ENCODE peak calls at places on chromosome 20, in nine cellular contexts. One of them, this sample, is unnamed.

GRCh38 chr20:24340933-24341332 is 128.5 kb upstream of the SYNDIG1 start:
- DNase-seq in heart left ventricle: no peak
- DNase-seq in AG04450: no peak
- DNase-seq in prostate gland: no peak
- DNase-seq in stomach: no peak
- DNase-seq in HCT116: no peak
- DNase-seq in DND-41: no peak
- DNase-seq in neural progenitor cell: no peak
- DNase-seq in heart right ventricle: no peak
- DNase-seq in this sample: no peak

GRCh38 chr20:47141941-47142781 is 214.3 kb downstream of the ZMYND8 start:
- DNase-seq in heart left ventricle: no peak
- DNase-seq in AG04450: no peak
- DNase-seq in prostate gland: no peak
- DNase-seq in stomach: no peak
- DNase-seq in HCT116: no peak
- DNase-seq in DND-41: no peak
- DNase-seq in neural progenitor cell: no peak
- DNase-seq in heart right ventricle: no peak
- DNase-seq in this sample: no peak

GRCh38 chr20:34524426-34524825 is 8.2 kb downstream of the DYNLRB1 start:
- DNase-seq in heart left ventricle: no peak
- DNase-seq in AG04450: no peak
- DNase-seq in prostate gland: no peak
- DNase-seq in stomach: no peak
- DNase-seq in HCT116: no peak
- DNase-seq in DND-41: no peak
- DNase-seq in neural progenitor cell: no peak
- DNase-seq in heart right ventricle: no peak
- DNase-seq in this sample: no peak

GRCh38 chr20:49545572-49545971 is 22.4 kb downstream of the PTGIS start:
- DNase-seq in heart left ventricle: no peak
- DNase-seq in AG04450: no peak
- DNase-seq in prostate gland: no peak
- DNase-seq in stomach: no peak
- DNase-seq in HCT116: no peak
- DNase-seq in DND-41: no peak
- DNase-seq in neural progenitor cell: no peak
- DNase-seq in heart right ventricle: no peak
- DNase-seq in this sample: no peak

GRCh38 chr20:63934271-63935068 is 21.7 kb downstream of the UCKL1 start:
- DNase-seq in heart left ventricle: peak
- DNase-seq in AG04450: no peak
- DNase-seq in prostate gland: no peak
- DNase-seq in stomach: no peak
- DNase-seq in HCT116: no peak
- DNase-seq in DND-41: no peak
- DNase-seq in neural progenitor cell: peak
- DNase-seq in heart right ventricle: no peak
- DNase-seq in this sample: no peak

GRCh38 chr20:20665933-20666332 is 46.5 kb downstream of the RALGAPA2 start:
- DNase-seq in heart left ventricle: no peak
- DNase-seq in AG04450: no peak
- DNase-seq in prostate gland: no peak
- DNase-seq in stomach: no peak
- DNase-seq in HCT116: no peak
- DNase-seq in DND-41: no peak
- DNase-seq in neural progenitor cell: no peak
- DNase-seq in heart right ventricle: no peak
- DNase-seq in this sample: no peak

GRCh38 chr20:63974402-63975200 is 4.8 kb downstream of the SAMD10 start:
- DNase-seq in heart left ventricle: peak
- DNase-seq in AG04450: no peak
- DNase-seq in prostate gland: peak
- DNase-seq in stomach: peak
- DNase-seq in HCT116: no peak
- DNase-seq in DND-41: no peak
- DNase-seq in neural progenitor cell: no peak
- DNase-seq in heart right ventricle: peak
- DNase-seq in this sample: no peak

GRCh38 chr20:5729348-5729747 is 20.9 kb upstream of the SHLD1 start:
- DNase-seq in heart left ventricle: no peak
- DNase-seq in AG04450: peak
- DNase-seq in prostate gland: no peak
- DNase-seq in stomach: no peak
- DNase-seq in HCT116: no peak
- DNase-seq in DND-41: no peak
- DNase-seq in neural progenitor cell: no peak
- DNase-seq in heart right ventricle: no peak
- DNase-seq in this sample: no peak

GRCh38 chr20:12269579-12269978 is 351.9 kb downstream of the BTBD3 start:
- DNase-seq in heart left ventricle: no peak
- DNase-seq in AG04450: no peak
- DNase-seq in prostate gland: no peak
- DNase-seq in stomach: no peak
- DNase-seq in HCT116: no peak
- DNase-seq in DND-41: no peak
- DNase-seq in neural progenitor cell: no peak
- DNase-seq in heart right ventricle: no peak
- DNase-seq in this sample: no peak

GRCh38 chr20:61998343-61999121 is 67.1 kb downstream of the TAF4 start:
- DNase-seq in heart left ventricle: no peak
- DNase-seq in AG04450: no peak
- DNase-seq in prostate gland: no peak
- DNase-seq in stomach: no peak
- DNase-seq in HCT116: no peak
- DNase-seq in DND-41: peak
- DNase-seq in neural progenitor cell: no peak
- DNase-seq in heart right ventricle: no peak
- DNase-seq in this sample: no peak

GRCh38 chr20:18645196-18645745 is 57.4 kb downstream of the DTD1 start:
- DNase-seq in heart left ventricle: no peak
- DNase-seq in AG04450: no peak
- DNase-seq in prostate gland: no peak
- DNase-seq in stomach: no peak
- DNase-seq in HCT116: no peak
- DNase-seq in DND-41: no peak
- DNase-seq in neural progenitor cell: no peak
- DNase-seq in heart right ventricle: no peak
- DNase-seq in this sample: no peak

GRCh38 chr20:61902213-61902869 is 163.3 kb downstream of the TAF4 start:
- DNase-seq in heart left ventricle: peak
- DNase-seq in AG04450: no peak
- DNase-seq in prostate gland: no peak
- DNase-seq in stomach: no peak
- DNase-seq in HCT116: no peak
- DNase-seq in DND-41: no peak
- DNase-seq in neural progenitor cell: no peak
- DNase-seq in heart right ventricle: peak
- DNase-seq in this sample: no peak

GRCh38 chr20:49697071-49697470 is 16.6 kb downstream of the B4GALT5 start:
- DNase-seq in heart left ventricle: no peak
- DNase-seq in AG04450: no peak
- DNase-seq in prostate gland: no peak
- DNase-seq in stomach: peak
- DNase-seq in HCT116: no peak
- DNase-seq in DND-41: no peak
- DNase-seq in neural progenitor cell: no peak
- DNase-seq in heart right ventricle: no peak
- DNase-seq in this sample: no peak

GRCh38 chr20:39111359-39112195 is 149.4 kb downstream of the DHX35 start:
- DNase-seq in heart left ventricle: no peak
- DNase-seq in AG04450: no peak
- DNase-seq in prostate gland: no peak
- DNase-seq in stomach: no peak
- DNase-seq in HCT116: no peak
- DNase-seq in DND-41: peak
- DNase-seq in neural progenitor cell: no peak
- DNase-seq in heart right ventricle: no peak
- DNase-seq in this sample: no peak

GRCh38 chr20:39108746-39109145 is 146.6 kb downstream of the DHX35 start:
- DNase-seq in heart left ventricle: no peak
- DNase-seq in AG04450: no peak
- DNase-seq in prostate gland: no peak
- DNase-seq in stomach: no peak
- DNase-seq in HCT116: no peak
- DNase-seq in DND-41: no peak
- DNase-seq in neural progenitor cell: no peak
- DNase-seq in heart right ventricle: no peak
- DNase-seq in this sample: no peak

GRCh38 chr20:39110819-39111136 is 148.6 kb downstream of the DHX35 start:
- DNase-seq in heart left ventricle: no peak
- DNase-seq in AG04450: no peak
- DNase-seq in prostate gland: no peak
- DNase-seq in stomach: no peak
- DNase-seq in HCT116: no peak
- DNase-seq in DND-41: no peak
- DNase-seq in neural progenitor cell: no peak
- DNase-seq in heart right ventricle: no peak
- DNase-seq in this sample: no peak

GRCh38 chr20:39109933-39110818 is 148.0 kb downstream of the DHX35 start:
- DNase-seq in heart left ventricle: no peak
- DNase-seq in AG04450: no peak
- DNase-seq in prostate gland: no peak
- DNase-seq in stomach: no peak
- DNase-seq in HCT116: no peak
- DNase-seq in DND-41: no peak
- DNase-seq in neural progenitor cell: peak
- DNase-seq in heart right ventricle: no peak
- DNase-seq in this sample: no peak

DNA sequence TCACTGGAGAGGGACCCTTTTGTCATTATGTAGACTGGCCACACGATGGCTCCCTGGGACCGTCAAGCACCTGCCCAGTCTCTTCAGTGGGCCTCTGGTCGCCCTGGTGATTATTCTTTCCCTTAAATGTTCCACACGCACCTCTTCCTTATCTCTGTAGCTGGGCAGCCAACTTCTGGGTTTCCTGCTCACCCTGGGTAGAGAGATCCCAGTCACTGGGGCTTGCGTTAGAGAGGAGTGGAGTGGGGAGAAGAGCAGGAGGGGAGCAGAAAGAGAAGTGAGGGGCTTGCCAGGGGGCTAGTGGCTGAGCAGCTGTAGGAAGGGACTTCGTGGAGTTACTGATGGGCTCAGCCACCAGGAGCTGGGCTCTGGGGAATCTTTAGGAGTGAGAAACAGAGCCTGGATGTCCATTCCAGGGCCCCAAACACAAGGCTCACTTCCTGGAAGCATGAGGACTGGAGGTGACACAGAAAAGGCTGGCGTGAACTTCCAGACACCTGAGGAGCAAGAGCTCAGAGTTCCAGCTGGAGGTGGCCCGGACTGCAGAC is 150.1 kb downstream of the DHX35 start:
- DNase-seq in heart left ventricle: no peak
- DNase-seq in AG04450: no peak
- DNase-seq in prostate gland: peak
- DNase-seq in stomach: peak
- DNase-seq in HCT116: peak
- DNase-seq in DND-41: peak
- DNase-seq in neural progenitor cell: peak
- DNase-seq in heart right ventricle: peak
- DNase-seq in this sample: peak
- TF ChIP-seq CTCF in heart left ventricle: peak
- TF ChIP-seq CTCF in AG04450: peak
- TF ChIP-seq CTCF in prostate gland: peak
- TF ChIP-seq CTCF in stomach: peak
- TF ChIP-seq CTCF in HCT116: peak
- TF ChIP-seq CTCF in DND-41: peak
- TF ChIP-seq CTCF in neural progenitor cell: peak
- TF ChIP-seq CTCF in heart right ventricle: peak
- TF ChIP-seq CTCF in this sample: peak

GRCh38 chr20:35885212-35885611 is 69.1 kb downstream of the SCAND1 start:
- DNase-seq in heart left ventricle: no peak
- DNase-seq in AG04450: no peak
- DNase-seq in prostate gland: no peak
- DNase-seq in stomach: no peak
- DNase-seq in HCT116: no peak
- DNase-seq in DND-41: no peak
- DNase-seq in neural progenitor cell: no peak
- DNase-seq in heart right ventricle: no peak
- DNase-seq in this sample: no peak
- H3K27ac ChIP-seq in heart left ventricle: no peak
- H3K27ac ChIP-seq in AG04450: no peak
- H3K27ac ChIP-seq in prostate gland: no peak
- H3K27ac ChIP-seq in stomach: no peak
- H3K27ac ChIP-seq in HCT116: no peak
- H3K27ac ChIP-seq in DND-41: no peak
- H3K27ac ChIP-seq in neural progenitor cell: no peak
- H3K27ac ChIP-seq in heart right ventricle: no peak
- H3K27ac ChIP-seq in this sample: peak

DNA sequence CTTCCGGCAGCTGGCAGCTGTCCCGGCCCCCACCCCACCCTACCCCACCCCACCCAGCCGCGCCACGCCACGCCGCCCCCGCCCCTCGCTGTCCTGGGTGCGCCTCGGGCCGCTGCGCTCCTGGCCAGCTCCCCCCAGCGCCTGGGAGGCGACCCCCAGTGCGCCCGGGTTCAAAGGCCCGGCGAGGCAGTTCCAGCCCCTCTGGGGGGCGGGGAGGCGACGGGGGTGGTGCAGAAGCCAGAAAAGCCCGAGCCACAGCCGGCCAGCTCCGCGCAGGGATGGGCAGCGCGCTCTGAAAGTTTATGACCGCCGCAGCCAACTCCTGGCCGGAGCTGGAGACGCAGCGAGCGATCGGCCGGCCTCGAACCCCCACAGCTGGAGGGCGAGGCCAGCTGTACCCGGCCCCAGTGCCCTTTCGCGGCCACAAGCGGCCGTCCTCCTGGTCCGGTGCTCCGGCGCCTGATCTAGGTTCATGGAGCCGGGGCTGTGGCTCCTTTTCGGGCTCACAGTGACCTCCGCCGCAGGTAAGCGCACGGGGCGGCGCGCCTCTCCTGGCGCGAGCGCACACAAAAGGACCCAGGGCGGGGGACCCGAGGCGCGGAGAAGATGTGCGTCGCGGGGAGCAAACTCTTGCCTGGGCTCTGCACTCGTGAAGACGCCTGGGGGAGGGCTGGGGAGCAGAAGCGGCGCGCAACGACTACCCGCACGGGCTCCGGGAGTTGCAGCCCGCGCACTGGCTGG is at the start of gene EDN3:
- DNase-seq in heart left ventricle: no peak
- DNase-seq in AG04450: no peak
- DNase-seq in prostate gland: no peak
- DNase-seq in stomach: no peak
- DNase-seq in HCT116: no peak
- DNase-seq in DND-41: no peak
- DNase-seq in neural progenitor cell: peak
- DNase-seq in heart right ventricle: no peak
- DNase-seq in this sample: no peak
- H3K4me3 ChIP-seq in heart left ventricle: no peak
- H3K4me3 ChIP-seq in AG04450: no peak
- H3K4me3 ChIP-seq in prostate gland: peak
- H3K4me3 ChIP-seq in stomach: peak
- H3K4me3 ChIP-seq in HCT116: no peak
- H3K4me3 ChIP-seq in DND-41: no peak
- H3K4me3 ChIP-seq in neural progenitor cell: peak
- H3K4me3 ChIP-seq in heart right ventricle: no peak
- H3K4me3 ChIP-seq in this sample: no peak

GRCh38 chr20:39399463-39399862 is 437.3 kb downstream of the DHX35 start:
- DNase-seq in heart left ventricle: no peak
- DNase-seq in AG04450: no peak
- DNase-seq in prostate gland: no peak
- DNase-seq in stomach: no peak
- DNase-seq in HCT116: no peak
- DNase-seq in DND-41: no peak
- DNase-seq in neural progenitor cell: no peak
- DNase-seq in heart right ventricle: no peak
- DNase-seq in this sample: no peak
- TF ChIP-seq CTCF in heart left ventricle: no peak
- TF ChIP-seq CTCF in AG04450: no peak
- TF ChIP-seq CTCF in prostate gland: no peak
- TF ChIP-seq CTCF in stomach: no peak
- TF ChIP-seq CTCF in HCT116: peak
- TF ChIP-seq CTCF in DND-41: peak
- TF ChIP-seq CTCF in neural progenitor cell: no peak
- TF ChIP-seq CTCF in heart right ventricle: no peak
- TF ChIP-seq CTCF in this sample: no peak